ENCODE peak calls at places on chromosomes 7 and 10, in nine cellular contexts. Q, N, W, P, A, U, E, F and C are unnamed samples.

GRCh38 chr7:45568536-45569289 is 5.5 kb upstream of the ADCY1 start:
- DNase-seq in Q (no peak), N (no peak), W (no peak), P (no peak), A (no peak), U (no peak), E (no peak), F (no peak), C (no peak)

GRCh38 chr7:12731214-12731656 is 43.8 kb downstream of the ARL4A start:
- DNase-seq in Q (no peak), N (peak; percentile 38), W (peak; percentile 54), P (no peak), A (no peak), U (no peak), E (peak; percentile 64), F (no peak), C (no peak)

GRCh38 chr10:114195079-114195478 is 15.9 kb downstream of the TDRD1 start:
- DNase-seq in Q (no peak), N (no peak), W (no peak), P (peak; percentile 58), A (no peak), U (no peak), E (no peak), F (no peak), C (no peak)

GRCh38 chr7:78301361-78301760 is 502.8 kb downstream of the PHTF2 start:
- DNase-seq in Q (no peak), N (peak; percentile 77), W (no peak), P (no peak), A (no peak), U (no peak), E (no peak), F (no peak), C (no peak)

GRCh38 chr7:55469271-55469681 is 103.0 kb downstream of the VOPP1 start:
- DNase-seq in Q (no peak), N (no peak), W (no peak), P (no peak), A (no peak), U (no peak), E (no peak), F (no peak), C (no peak)

GRCh38 chr10:119370972-119371703 is 163.8 kb downstream of the GRK5 start:
- DNase-seq in Q (peak; percentile 80), N (peak; percentile 95), W (no peak), P (no peak), A (peak; percentile 55), U (no peak), E (no peak), F (peak; percentile 46), C (peak; percentile 82)

GRCh38 chr7:157023589-157023905 is 13.1 kb upstream of the MNX1 start:
- DNase-seq in Q (no peak), N (no peak), W (no peak), P (no peak), A (no peak), U (no peak), E (no peak), F (no peak), C (no peak)

GRCh38 chr7:123650595-123650994 is 5.1 kb upstream of the LMOD2 start:
- DNase-seq in Q (no peak), N (no peak), W (no peak), P (no peak), A (no peak), U (no peak), E (no peak), F (no peak), C (no peak)

GRCh38 chr10:62554632-62555199 is 180.5 kb downstream of the ZNF365 start:
- DNase-seq in Q (no peak), N (peak; percentile 70), W (peak; percentile 53), P (peak; percentile 94), A (no peak), U (no peak), E (peak; percentile 55), F (no peak), C (no peak)

GRCh38 chr7:69364814-69365587 is 233.3 kb upstream of the AUTS2 start:
- DNase-seq in Q (no peak), N (no peak), W (no peak), P (no peak), A (no peak), U (no peak), E (no peak), F (no peak), C (no peak)

GRCh38 chr10:130882911-130883310 is 428.6 kb downstream of the TCERG1L start:
- DNase-seq in Q (no peak), N (no peak), W (no peak), P (no peak), A (no peak), U (no peak), E (no peak), F (no peak), C (no peak)

GRCh38 chr10:113356794-113357687 is 195.8 kb upstream of the HABP2 start:
- DNase-seq in Q (no peak), N (peak; percentile 28), W (no peak), P (no peak), A (no peak), U (no peak), E (no peak), F (no peak), C (no peak)

GRCh38 chr7:34928052-34928451 is 109.2 kb downstream of the DPY19L1 start:
- DNase-seq in Q (no peak), N (peak; percentile 28), W (peak; percentile 83), P (peak; percentile 53), A (no peak), U (no peak), E (peak; percentile 57), F (no peak), C (no peak)

GRCh38 chr7:132090444-132090843 is 485.8 kb downstream of the PLXNA4 start:
- DNase-seq in Q (no peak), N (no peak), W (no peak), P (no peak), A (no peak), U (no peak), E (no peak), F (no peak), C (no peak)

DNA sequence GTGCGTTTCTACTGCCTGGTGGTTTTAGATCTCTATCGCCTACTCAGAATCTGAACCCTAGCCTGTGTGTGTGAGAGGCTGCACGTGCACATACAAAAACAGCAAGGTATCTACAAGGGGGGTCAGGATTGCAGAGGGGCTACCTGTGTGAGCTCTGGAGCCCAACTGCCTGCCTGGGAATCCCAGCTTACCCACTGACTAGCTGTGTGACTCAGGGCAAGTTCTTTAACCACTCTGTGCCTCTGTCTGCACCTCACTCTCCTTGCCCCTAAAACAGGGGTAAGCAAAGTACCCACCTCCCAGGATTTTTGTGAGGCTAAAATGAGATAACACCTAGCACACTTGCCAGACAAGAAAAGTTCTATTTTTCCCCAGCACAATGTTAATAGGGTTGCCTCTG is 32.5 kb downstream of the DLG5 start:
- DNase-seq in Q (no peak), N (no peak), W (no peak), P (no peak), A (no peak), U (no peak), E (no peak), F (no peak), C (no peak)
- H3K4me1 ChIP-seq in Q (no peaks in the 10 kb centered on the region), N (peaks cover 4% of the 10 kb centered on the region), W (peaks cover 10% of the 10 kb centered on the region), P (peaks cover 20% of the 10 kb centered on the region), A (peaks cover 47% of the 10 kb centered on the region), U (peaks cover 23% of the 10 kb centered on the region), E (peaks cover 25% of the 10 kb centered on the region), F (no peaks in the 10 kb centered on the region), C (peaks cover 29% of the 10 kb centered on the region)

DNA sequence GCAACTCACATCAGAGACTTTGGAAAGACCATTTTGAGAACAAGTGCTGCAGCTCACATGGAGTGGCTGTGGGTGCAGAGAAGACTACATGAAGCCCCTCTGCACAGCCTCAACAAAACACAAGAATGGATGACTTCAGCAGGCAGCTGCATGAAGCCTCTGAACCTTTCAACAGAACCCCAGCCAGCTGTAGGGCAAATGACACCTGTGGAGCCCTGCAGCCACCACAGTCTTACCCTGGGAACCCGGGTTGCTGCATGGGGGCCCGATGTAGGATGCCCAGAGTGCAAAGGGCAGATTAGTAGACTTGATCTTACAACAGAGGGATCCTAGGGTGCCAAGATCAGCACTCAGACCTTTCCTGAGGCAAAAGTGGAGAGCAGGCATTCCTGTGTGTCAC is 62.0 kb upstream of the CAMK2B start:
- DNase-seq in Q (no peak), N (no peak), W (peak; percentile 5), P (no peak), A (no peak), U (no peak), E (no peak), F (no peak), C (no peak)
- H3K27ac ChIP-seq in Q (no peak overlapping the region), N (no peak overlapping the region), W (no peak overlapping the region), P (no peak overlapping the region), A (peak overlapping the region; percentile 46), U (no peak overlapping the region), E (no peak overlapping the region), F (no peak overlapping the region), C (no peak overlapping the region)

GRCh38 chr7:5065107-5065407 is 19.4 kb downstream of the RBAK start:
- DNase-seq in Q (no peak), N (no peak), W (no peak), P (no peak), A (no peak), U (no peak), E (no peak), F (no peak), C (no peak)

GRCh38 chr7:5064391-5065106 is 18.9 kb downstream of the RBAK start:
- DNase-seq in Q (no peak), N (peak; percentile 35), W (no peak), P (no peak), A (no peak), U (no peak), E (peak; percentile 61), F (no peak), C (no peak)

GRCh38 chr7:5070206-5070605 is 24.5 kb downstream of the RBAK start:
- DNase-seq in Q (no peak), N (no peak), W (no peak), P (no peak), A (no peak), U (no peak), E (no peak), F (no peak), C (no peak)
- H3K9me3 ChIP-seq in Q (peaks cover 74% of the 10 kb centered on the region), N (peaks cover 21% of the 10 kb centered on the region), W (peaks cover 32% of the 10 kb centered on the region), P (peaks cover 44% of the 10 kb centered on the region), A (peaks cover 59% of the 10 kb centered on the region), U (peaks cover 4% of the 10 kb centered on the region), E (peaks cover 72% of the 10 kb centered on the region), F (peaks cover 54% of the 10 kb centered on the region), C (peaks cover 66% of the 10 kb centered on the region)

DNA sequence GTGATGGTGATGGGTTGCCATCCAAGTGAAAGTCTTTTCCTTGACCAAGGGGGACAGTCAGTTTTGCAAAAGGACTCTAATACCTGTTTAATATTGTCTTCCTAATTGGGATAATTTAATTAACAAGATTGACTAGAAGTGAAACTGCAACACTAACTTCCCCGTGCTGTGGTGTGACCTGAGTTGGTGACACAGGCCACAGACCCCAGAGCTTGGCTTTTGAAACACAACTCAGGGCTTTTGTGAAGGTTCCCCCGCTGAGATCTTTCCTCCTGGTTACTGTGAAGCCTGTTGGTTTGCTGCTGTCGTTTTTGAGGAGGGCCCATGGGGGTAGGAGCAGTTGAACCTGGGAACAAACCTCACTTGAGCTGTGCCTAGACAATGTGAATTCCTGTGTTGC is 6.9 kb downstream of the PPIF start:
- DNase-seq in Q (no peak), N (no peak), W (no peak), P (no peak), A (no peak), U (no peak), E (no peak), F (no peak), C (no peak)
- H3K4me1 ChIP-seq in Q (peaks cover 40% of the 10 kb centered on the region), N (peaks cover 3% of the 10 kb centered on the region), W (no peaks in the 10 kb centered on the region), P (peaks cover 13% of the 10 kb centered on the region), A (no peaks in the 10 kb centered on the region), U (peaks cover 6% of the 10 kb centered on the region), E (peaks cover 4% of the 10 kb centered on the region), F (no peaks in the 10 kb centered on the region), C (peaks cover 11% of the 10 kb centered on the region)

GRCh38 chr7:127438836-127439235 is 46.3 kb upstream of the ZNF800 start:
- DNase-seq in Q (no peak), N (no peak), W (no peak), P (no peak), A (no peak), U (no peak), E (no peak), F (no peak), C (no peak)
- H3K27ac ChIP-seq in Q (no peak overlapping the region), N (no peak overlapping the region), W (no peak overlapping the region), P (no peak overlapping the region), A (no peak overlapping the region), U (no peak overlapping the region), E (no peak overlapping the region), F (no peak overlapping the region), C (no peak overlapping the region)